ENCODE peak calls at places on chromosomes 3 and 15, in four cellular contexts. W, T, E and Z are unnamed samples.
A peak's percentile ranks its signal among the peaks of the same experiment; 100 is the strongest.

GRCh38 chr15:31302778-31303433 is 23.7 kb upstream of the KLF13 start:
- DNase-seq in T (no peak), E (no peak), W (no peak), Z (no peak)

GRCh38 chr3:49906004-49906860 is 2.6 kb upstream of the MST1R start:
- DNase-seq in W (peak; percentile 46), T (no peak), E (peak; percentile 36), Z (peak; percentile 54)

GRCh38 chr15:71306538-71306937 is 191.3 kb downstream of the THSD4 start:
- DNase-seq in T (no peak), W (no peak), E (no peak), Z (no peak)

GRCh38 chr3:79473993-79474392 is 293.8 kb downstream of the ROBO1 start:
- DNase-seq in E (no peak), W (no peak), T (no peak), Z (no peak)

GRCh38 chr15:57509121-57509520 is 82.6 kb upstream of the MYZAP start:
- DNase-seq in E (no peak), T (peak; percentile 47), W (no peak), Z (no peak)

GRCh38 chr15:82066455-82066854 is 20.6 kb upstream of the MEX3B start:
- DNase-seq in E (no peak), W (no peak), T (no peak), Z (no peak)

GRCh38 chr3:139295040-139295439 is 48.8 kb upstream of the MRPS22 start:
- DNase-seq in E (no peak), T (no peak), W (no peak), Z (no peak)

GRCh38 chr15:25022233-25022632 is 67.4 kb downstream of the SNRPN start:
- DNase-seq in E (no peak), T (no peak), W (peak; percentile 64), Z (no peak)

GRCh38 chr3:42525736-42526345 is 23.4 kb downstream of the VIPR1 start:
- DNase-seq in W (no peak), E (no peak), T (no peak), Z (no peak)
- H3K27ac ChIP-seq in W (no peak overlapping the region), E (no peak overlapping the region), T (no peak overlapping the region), Z (no peak overlapping the region)

GRCh38 chr3:11603628-11604027 is 40.1 kb downstream of the VGLL4 start:
- DNase-seq in W (peak; percentile 97), E (no peak), T (no peak), Z (no peak)

GRCh38 chr3:11600501-11601282 is 43.0 kb downstream of the VGLL4 start:
- DNase-seq in T (peak; percentile 78), W (peak; percentile 100), E (peak; percentile 48), Z (peak; percentile 63)

GRCh38 chr3:11602886-11603285 is 40.8 kb downstream of the VGLL4 start:
- DNase-seq in T (no peak), E (no peak), W (no peak), Z (no peak)

GRCh38 chr3:11602441-11602840 is 41.3 kb downstream of the VGLL4 start:
- DNase-seq in W (no peak), T (no peak), E (no peak), Z (no peak)

GRCh38 chr3:11601446-11602241 is 42.1 kb downstream of the VGLL4 start:
- DNase-seq in T (no peak), W (peak; percentile 39), E (no peak), Z (peak; percentile 75)
- H3K4me1 ChIP-seq in T (peaks cover 26% of the 10 kb centered on the region), W (peaks cover 30% of the 10 kb centered on the region), E (peaks cover 11% of the 10 kb centered on the region), Z (peaks cover 10% of the 10 kb centered on the region)

GRCh38 chr3:188818282-188818681 is 353.5 kb upstream of the TPRG1 start:
- DNase-seq in W (no peak), T (no peak), E (no peak), Z (no peak)

GRCh38 chr3:188819939-188820338 is 351.8 kb upstream of the TPRG1 start:
- DNase-seq in T (no peak), W (peak; percentile 35), E (no peak), Z (no peak)

GRCh38 chr3:188817920-188818239 is 353.9 kb upstream of the TPRG1 start:
- DNase-seq in T (no peak), W (no peak), E (no peak), Z (no peak)

GRCh38 chr3:188821998-188822397 is 349.8 kb upstream of the TPRG1 start:
- DNase-seq in T (no peak), W (no peak), E (no peak), Z (no peak)

DNA sequence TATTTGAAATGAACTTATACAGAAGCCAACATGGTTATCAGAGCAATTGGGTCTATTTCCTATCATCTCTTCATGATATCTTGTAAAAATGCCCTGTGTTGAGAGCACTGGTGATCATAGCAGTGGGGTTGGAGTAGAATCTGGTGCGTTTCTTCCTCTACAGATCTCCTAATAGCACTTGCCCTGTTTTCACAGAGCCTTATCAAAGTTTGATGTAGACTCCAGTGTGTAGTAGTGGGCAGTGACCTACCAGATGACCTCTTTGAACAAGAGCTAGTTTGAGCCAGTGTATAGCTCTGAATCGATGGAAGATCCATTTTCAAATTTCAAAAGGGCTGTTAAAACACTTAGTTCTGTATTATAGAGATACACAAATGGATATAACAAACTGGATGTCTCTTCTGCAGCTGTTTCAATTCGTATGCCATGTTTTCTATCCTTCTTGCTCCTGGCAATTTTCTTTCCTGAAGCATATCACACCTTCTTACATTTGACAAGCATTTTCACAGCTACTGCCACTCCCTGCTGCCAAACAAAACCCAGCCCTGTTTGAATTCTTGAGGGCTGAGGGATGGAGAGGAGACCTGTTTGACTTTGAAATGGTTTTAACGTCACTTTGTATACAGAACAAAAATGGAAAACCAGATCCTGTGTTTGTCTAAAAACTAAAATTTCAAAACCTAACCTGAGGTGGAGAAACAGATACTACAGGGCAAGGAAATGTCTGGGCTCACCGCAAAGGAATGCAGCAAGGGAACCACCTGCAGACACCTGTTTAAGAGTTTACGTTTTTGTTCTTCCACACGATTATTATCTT is 354.5 kb upstream of the TPRG1 start:
- DNase-seq in E (no peak), T (no peak), W (no peak), Z (no peak)
- H3K27ac ChIP-seq in E (no peak overlapping the region), T (no peak overlapping the region), W (no peak overlapping the region), Z (no peak overlapping the region)

GRCh38 chr15:39135989-39136388 is 444.9 kb upstream of the THBS1 start:
- DNase-seq in E (no peak), W (peak; percentile 96), T (no peak), Z (no peak)
- H3K4me1 ChIP-seq in E (peaks cover 14% of the 10 kb centered on the region), W (peaks cover 28% of the 10 kb centered on the region), T (peaks cover 8% of the 10 kb centered on the region), Z (no peaks in the 10 kb centered on the region)